ENCODE peak calls at places on chromosomes 12 and 14, in nine cellular contexts. One of them, this sample, is unnamed.

GRCh38 chr14:68733086-68733621 is 59.7 kb downstream of the ZFP36L1 start:
- DNase-seq in Peyer's patch: no peak
- DNase-seq in NCI-H510A: no peak
- DNase-seq in GDM1: peak
- DNase-seq in lower lobe of right lung: no peak
- DNase-seq in stimulated activated CD4-positive, alpha-beta T cell treated with anti-CD3 and anti-CD28 coated beads, Interleukin-15, amount 100 ng/mL, for 24 hours: peak
- DNase-seq in A172: no peak
- DNase-seq in right lobe of liver: no peak
- DNase-seq in mammary epithelial cell: peak
- DNase-seq in this sample: peak

GRCh38 chr12:66965613-66966012 is 286.7 kb upstream of the GRIP1 start:
- DNase-seq in Peyer's patch: no peak
- DNase-seq in mammary epithelial cell: peak
- DNase-seq in NCI-H510A: no peak
- DNase-seq in stimulated activated CD4-positive, alpha-beta T cell treated with anti-CD3 and anti-CD28 coated beads, Interleukin-15, amount 100 ng/mL, for 24 hours: no peak
- DNase-seq in A172: no peak
- DNase-seq in right lobe of liver: no peak
- DNase-seq in lower lobe of right lung: no peak
- DNase-seq in GDM1: no peak
- DNase-seq in this sample: peak

GRCh38 chr14:34461334-34462131 is 507 bp downstream of the SPTSSA start:
- DNase-seq in Peyer's patch: peak
- DNase-seq in lower lobe of right lung: peak
- DNase-seq in stimulated activated CD4-positive, alpha-beta T cell treated with anti-CD3 and anti-CD28 coated beads, Interleukin-15, amount 100 ng/mL, for 24 hours: peak
- DNase-seq in right lobe of liver: peak
- DNase-seq in NCI-H510A: peak
- DNase-seq in A172: peak
- DNase-seq in mammary epithelial cell: peak
- DNase-seq in GDM1: peak
- DNase-seq in this sample: no peak

GRCh38 chr12:84658877-84659276 is 253.7 kb downstream of the SLC6A15 start:
- DNase-seq in Peyer's patch: no peak
- DNase-seq in stimulated activated CD4-positive, alpha-beta T cell treated with anti-CD3 and anti-CD28 coated beads, Interleukin-15, amount 100 ng/mL, for 24 hours: no peak
- DNase-seq in GDM1: no peak
- DNase-seq in NCI-H510A: no peak
- DNase-seq in right lobe of liver: no peak
- DNase-seq in A172: no peak
- DNase-seq in lower lobe of right lung: no peak
- DNase-seq in mammary epithelial cell: no peak
- DNase-seq in this sample: no peak

GRCh38 chr12:12812605-12813119 is 484 bp upstream of the DDX47 start:
- DNase-seq in mammary epithelial cell: no peak
- DNase-seq in Peyer's patch: no peak
- DNase-seq in GDM1: no peak
- DNase-seq in A172: no peak
- DNase-seq in NCI-H510A: no peak
- DNase-seq in lower lobe of right lung: no peak
- DNase-seq in right lobe of liver: no peak
- DNase-seq in stimulated activated CD4-positive, alpha-beta T cell treated with anti-CD3 and anti-CD28 coated beads, Interleukin-15, amount 100 ng/mL, for 24 hours: no peak
- DNase-seq in this sample: no peak

GRCh38 chr12:75981773-75982564 is 49.6 kb downstream of the PHLDA1 start:
- DNase-seq in Peyer's patch: no peak
- DNase-seq in stimulated activated CD4-positive, alpha-beta T cell treated with anti-CD3 and anti-CD28 coated beads, Interleukin-15, amount 100 ng/mL, for 24 hours: no peak
- DNase-seq in NCI-H510A: no peak
- DNase-seq in lower lobe of right lung: no peak
- DNase-seq in A172: no peak
- DNase-seq in GDM1: no peak
- DNase-seq in mammary epithelial cell: no peak
- DNase-seq in right lobe of liver: no peak
- DNase-seq in this sample: no peak

GRCh38 chr12:116537149-116537904 is 21.9 kb upstream of the MAP1LC3B2 start:
- DNase-seq in Peyer's patch: no peak
- DNase-seq in lower lobe of right lung: no peak
- DNase-seq in NCI-H510A: no peak
- DNase-seq in right lobe of liver: no peak
- DNase-seq in mammary epithelial cell: no peak
- DNase-seq in A172: no peak
- DNase-seq in stimulated activated CD4-positive, alpha-beta T cell treated with anti-CD3 and anti-CD28 coated beads, Interleukin-15, amount 100 ng/mL, for 24 hours: no peak
- DNase-seq in GDM1: no peak
- DNase-seq in this sample: peak

GRCh38 chr12:46260153-46260912 is 8.5 kb downstream of the SLC38A1 start:
- DNase-seq in Peyer's patch: no peak
- DNase-seq in A172: no peak
- DNase-seq in NCI-H510A: no peak
- DNase-seq in mammary epithelial cell: no peak
- DNase-seq in GDM1: no peak
- DNase-seq in right lobe of liver: no peak
- DNase-seq in stimulated activated CD4-positive, alpha-beta T cell treated with anti-CD3 and anti-CD28 coated beads, Interleukin-15, amount 100 ng/mL, for 24 hours: no peak
- DNase-seq in lower lobe of right lung: no peak
- DNase-seq in this sample: peak

GRCh38 chr14:37585101-37585479 is 10.0 kb downstream of the FOXA1 start:
- DNase-seq in stimulated activated CD4-positive, alpha-beta T cell treated with anti-CD3 and anti-CD28 coated beads, Interleukin-15, amount 100 ng/mL, for 24 hours: no peak
- DNase-seq in lower lobe of right lung: no peak
- DNase-seq in GDM1: no peak
- DNase-seq in A172: no peak
- DNase-seq in right lobe of liver: no peak
- DNase-seq in Peyer's patch: no peak
- DNase-seq in mammary epithelial cell: no peak
- DNase-seq in NCI-H510A: peak
- DNase-seq in this sample: no peak